ENCODE peak calls at places on chromosomes 4 and X, in four cellular contexts. One of them, this sample, is unnamed.
A peak's percentile ranks its signal among the peaks of the same experiment; 100 is the strongest.

GRCh38 chr4:8209176-8209874 is 10.2 kb downstream of the SH3TC1 start:
- DNase-seq in amygdala: no peak
- DNase-seq in HT1080: no peak
- DNase-seq in HEK293T: no peak
- DNase-seq in this sample: no peak

GRCh38 chrX:51851507-51852085 is 41.8 kb upstream of the MAGED1 start:
- DNase-seq in amygdala: no peak
- DNase-seq in HEK293T: no peak
- DNase-seq in HT1080: peak; percentile 14
- DNase-seq in this sample: no peak

GRCh38 chr4:42454755-42455154 is 57.5 kb downstream of the SHISA3 start:
- DNase-seq in amygdala: no peak
- DNase-seq in HEK293T: no peak
- DNase-seq in HT1080: peak; percentile 32
- DNase-seq in this sample: no peak

GRCh38 chr4:185254434-185254833 is 45.0 kb downstream of the SNX25 start:
- DNase-seq in HEK293T: no peak
- DNase-seq in HT1080: peak; percentile 21
- DNase-seq in amygdala: no peak
- DNase-seq in this sample: no peak

GRCh38 chrX:131734621-131735020 is 190.7 kb downstream of the OR13H1 start:
- DNase-seq in amygdala: peak; percentile 37
- DNase-seq in HT1080: no peak
- DNase-seq in HEK293T: no peak
- DNase-seq in this sample: no peak

GRCh38 chr4:74189331-74190043 is 31.6 kb downstream of the MTHFD2L start:
- DNase-seq in HT1080: peak; percentile 52
- DNase-seq in HEK293T: peak; percentile 42
- DNase-seq in amygdala: no peak
- DNase-seq in this sample: peak; percentile 55

GRCh38 chr4:22190855-22191254 is 242.3 kb upstream of the KCNIP4 start:
- DNase-seq in amygdala: no peak
- DNase-seq in HT1080: peak; percentile 96
- DNase-seq in HEK293T: no peak
- DNase-seq in this sample: peak; percentile 86

GRCh38 chr4:137572163-137572562 is 39.9 kb upstream of the PCDH18 start:
- DNase-seq in HEK293T: no peak
- DNase-seq in amygdala: no peak
- DNase-seq in HT1080: no peak
- DNase-seq in this sample: no peak

GRCh38 chr4:105971032-105971431 is 75.8 kb downstream of the NPNT start:
- DNase-seq in HT1080: no peak
- DNase-seq in HEK293T: no peak
- DNase-seq in amygdala: no peak
- DNase-seq in this sample: no peak

GRCh38 chr4:153573221-153573620 is 107.1 kb downstream of the TMEM131L start:
- DNase-seq in HEK293T: no peak
- DNase-seq in HT1080: no peak
- DNase-seq in amygdala: no peak
- DNase-seq in this sample: no peak

GRCh38 chrX:19751068-19751467 is 136.3 kb downstream of the SH3KBP1 start:
- DNase-seq in HT1080: no peak
- DNase-seq in HEK293T: no peak
- DNase-seq in amygdala: no peak
- DNase-seq in this sample: peak; percentile 7

GRCh38 chrX:107818900-107819521 is 6.7 kb upstream of the MID2 start:
- DNase-seq in HEK293T: no peak
- DNase-seq in amygdala: no peak
- DNase-seq in HT1080: no peak
- DNase-seq in this sample: no peak

GRCh38 chrX:9285342-9285771 is 179.5 kb upstream of the TBL1X start:
- DNase-seq in HT1080: peak; percentile 28
- DNase-seq in amygdala: no peak
- DNase-seq in HEK293T: no peak
- DNase-seq in this sample: no peak

GRCh38 chrX:39577976-39578962 is 519.5 kb downstream of the BCOR start:
- DNase-seq in HT1080: no peak
- DNase-seq in HEK293T: no peak
- DNase-seq in amygdala: no peak
- DNase-seq in this sample: peak; percentile 68

GRCh38 chrX:123277821-123278220 is 93.7 kb downstream of the GRIA3 start:
- DNase-seq in HT1080: no peak
- DNase-seq in amygdala: no peak
- DNase-seq in HEK293T: no peak
- DNase-seq in this sample: no peak

GRCh38 chr4:22969314-22969896 is 276.7 kb downstream of the GBA3 start:
- DNase-seq in amygdala: no peak
- DNase-seq in HEK293T: no peak
- DNase-seq in HT1080: peak; percentile 64
- DNase-seq in this sample: peak; percentile 53

GRCh38 chrX:7170903-7171302 is 22.9 kb upstream of the PUDP start:
- DNase-seq in HEK293T: peak; percentile 4
- DNase-seq in HT1080: peak; percentile 53
- DNase-seq in amygdala: no peak
- DNase-seq in this sample: peak; percentile 1

GRCh38 chrX:1754077-1754476 is 139.2 kb downstream of the ASMT start:
- DNase-seq in HEK293T: no peak
- DNase-seq in HT1080: peak; percentile 85
- DNase-seq in amygdala: no peak
- DNase-seq in this sample: peak; percentile 95

GRCh38 chr4:1294891-1295290 is 5.2 kb downstream of the MAEA start:
- DNase-seq in HEK293T: no peak
- DNase-seq in amygdala: no peak
- DNase-seq in HT1080: no peak
- DNase-seq in this sample: no peak

GRCh38 chr4:46146993-46147392 is 23.1 kb upstream of the GABRG1 start:
- DNase-seq in HT1080: peak; percentile 20
- DNase-seq in amygdala: no peak
- DNase-seq in HEK293T: no peak
- DNase-seq in this sample: no peak

GRCh38 chrX:154123241-154124219 is 20.5 kb upstream of the OPN1LW start:
- DNase-seq in amygdala: no peak
- DNase-seq in HT1080: no peak
- DNase-seq in HEK293T: no peak
- DNase-seq in this sample: peak; percentile 34

GRCh38 chr4:68257719-68258118 is 12.2 kb upstream of the TMPRSS11B start:
- DNase-seq in HT1080: no peak
- DNase-seq in amygdala: no peak
- DNase-seq in HEK293T: no peak
- DNase-seq in this sample: peak; percentile 1

GRCh38 chr4:89358935-89359364 is 51.4 kb upstream of the GPRIN3 start:
- DNase-seq in HT1080: no peak
- DNase-seq in amygdala: no peak
- DNase-seq in HEK293T: peak; percentile 30
- DNase-seq in this sample: no peak

GRCh38 chr4:8267077-8267476 is 2.5 kb upstream of the HTRA3 start:
- DNase-seq in HEK293T: peak; percentile 73
- DNase-seq in amygdala: no peak
- DNase-seq in HT1080: peak; percentile 55
- DNase-seq in this sample: peak; percentile 57

GRCh38 chrX:1589356-1590130 is 1.9 kb upstream of the AKAP17A start:
- DNase-seq in amygdala: no peak
- DNase-seq in HT1080: no peak
- DNase-seq in HEK293T: no peak
- DNase-seq in this sample: no peak

GRCh38 chr4:15717647-15718416 is 15.0 kb downstream of the BST1 start:
- DNase-seq in HT1080: peak; percentile 17
- DNase-seq in HEK293T: no peak
- DNase-seq in amygdala: no peak
- DNase-seq in this sample: no peak

GRCh38 chrX:69505772-69506616 is 1.9 kb downstream of the NALF2 start:
- DNase-seq in HT1080: no peak
- DNase-seq in HEK293T: no peak
- DNase-seq in amygdala: no peak
- DNase-seq in this sample: no peak

GRCh38 chrX:114675365-114675764 is 91.5 kb downstream of the HTR2C start:
- DNase-seq in HEK293T: no peak
- DNase-seq in amygdala: no peak
- DNase-seq in HT1080: peak; percentile 1
- DNase-seq in this sample: peak; percentile 8